ENCODE peak calls at places on chromosome 21, in five cellular contexts. G is transverse colon, Y is suprapubic skin, L is stomach, J is H1. I is an unnamed sample. For H3K9me3, the result is how much of the 10 kb centered on the place peaks cover.

GRCh38 chr21:16535100-16535418 is 805.3 kb downstream of the USP25 start:
- DNase-seq in Y (peak), J (no peak), L (peak), G (peak), I (no peak)

GRCh38 chr21:37592496-37592895 is 225.9 kb downstream of the DYRK1A start:
- DNase-seq in Y (no peak), G (no peak), L (no peak), J (peak), I (no peak)

GRCh38 chr21:16279658-16280581 is 550.1 kb downstream of the USP25 start:
- DNase-seq in Y (no peak), G (no peak), J (peak), L (no peak), I (no peak)

GRCh38 chr21:38379171-38379570 is 119.1 kb downstream of the ERG start:
- DNase-seq in J (no peak), G (no peak), Y (no peak), L (no peak), I (no peak)

GRCh38 chr21:29540289-29540688 is 241.6 kb downstream of the BACH1 start:
- DNase-seq in L (no peak), J (no peak), G (no peak), Y (no peak), I (no peak)

GRCh38 chr21:15063081-15063820 is 1.5 kb downstream of the NRIP1 start:
- DNase-seq in Y (no peak), J (no peak), G (no peak), L (no peak), I (no peak)

GRCh38 chr21:44927587-44928461 is 7.1 kb upstream of the ITGB2 start:
- DNase-seq in L (no peak), G (peak), J (no peak), Y (no peak), I (no peak)

GRCh38 chr21:45262616-45263015 is 25.1 kb downstream of the POFUT2 start:
- DNase-seq in L (peak), G (peak), Y (peak), J (peak), I (peak)

GRCh38 chr21:21200939-21201610 is 202.9 kb downstream of the NCAM2 start:
- DNase-seq in G (no peak), J (no peak), Y (no peak), L (no peak), I (no peak)

GRCh38 chr21:14384453-14384852 is 1.5 kb upstream of the HSPA13 start:
- DNase-seq in Y (no peak), J (no peak), G (no peak), L (no peak), I (no peak)

GRCh38 chr21:45112371-45112770 is 38.0 kb downstream of the ADARB1 start:
- DNase-seq in J (no peak), L (no peak), G (no peak), Y (no peak), I (no peak)

GRCh38 chr21:35829014-35829525 is 231.3 kb downstream of the SETD4 start:
- DNase-seq in G (no peak), L (no peak), Y (no peak), J (no peak), I (no peak)

GRCh38 chr21:45363921-45364463 is 41.0 kb upstream of the COL18A1 start:
- DNase-seq in Y (peak), L (peak), G (peak), J (no peak), I (peak)

GRCh38 chr21:15826147-15826780 is 96.5 kb downstream of the USP25 start:
- DNase-seq in Y (no peak), L (no peak), J (no peak), G (peak), I (no peak)

GRCh38 chr21:44932366-44933181 is 7.3 kb upstream of the SLX9 start:
- DNase-seq in L (no peak), Y (no peak), J (no peak), G (peak), I (peak)

GRCh38 chr21:20998456-20998789 is 214 bp downstream of the NCAM2 start:
- DNase-seq in L (no peak), J (no peak), Y (no peak), G (no peak), I (no peak)

GRCh38 chr21:37000381-37000780 is 6.1 kb upstream of the RIPPLY3 start:
- DNase-seq in G (no peak), Y (no peak), L (no peak), J (no peak), I (no peak)

GRCh38 chr21:30668776-30669175 is 26.1 kb downstream of the KRTAP20-3 start:
- DNase-seq in Y (no peak), J (no peak), G (no peak), L (no peak), I (no peak)

GRCh38 chr21:39633770-39634181 is 21.0 kb downstream of the B3GALT5 start:
- DNase-seq in G (no peak), J (no peak), Y (no peak), L (no peak), I (no peak)

GRCh38 chr21:28719731-28720130 is 272.9 kb downstream of the LTN1 start:
- DNase-seq in J (no peak), G (no peak), L (no peak), Y (no peak), I (no peak)

GRCh38 chr21:37914211-37914900 is 1.9 kb downstream of the KCNJ6 start:
- DNase-seq in Y (no peak), G (no peak), J (peak), L (no peak), I (peak)

GRCh38 chr21:44532712-44533111 is 7.3 kb downstream of the KRTAP10-1 start:
- DNase-seq in Y (no peak), G (peak), J (no peak), L (no peak), I (no peak)

GRCh38 chr21:15255359-15256157 is 190.8 kb upstream of the NRIP1 start:
- DNase-seq in L (no peak), Y (no peak), J (no peak), G (no peak), I (no peak)

GRCh38 chr21:37435120-37435519 is 68.5 kb downstream of the DYRK1A start:
- DNase-seq in G (no peak), J (no peak), Y (no peak), L (no peak), I (peak)

GRCh38 chr21:35738342-35738961 is 321.9 kb downstream of the SETD4 start:
- DNase-seq in L (no peak), Y (no peak), J (no peak), G (no peak), I (no peak)

GRCh38 chr21:40047211-40047610 is 180.0 kb downstream of the PCP4 start:
- DNase-seq in J (no peak), G (no peak), Y (no peak), L (no peak), I (no peak)

GRCh38 chr21:44734841-44735240 is 23.5 kb upstream of the TSPEAR start:
- DNase-seq in Y (peak), J (peak), G (no peak), L (no peak), I (peak)

GRCh38 chr21:14617040-14617393 is 70.9 kb upstream of the SAMSN1 start:
- DNase-seq in J (no peak), G (no peak), Y (no peak), L (no peak), I (no peak)

GRCh38 chr21:44480200-44481065 is 25.1 kb downstream of the LRRC3 start:
- DNase-seq in G (no peak), L (no peak), J (no peak), Y (no peak), I (no peak)

GRCh38 chr21:45551316-45551715 is 9.1 kb upstream of the SLC19A1 start:
- DNase-seq in Y (peak), L (no peak), J (no peak), G (no peak), I (peak)

GRCh38 chr21:31119199-31119598 is 80.9 kb upstream of the KRTAP19-8 start:
- DNase-seq in J (no peak), L (no peak), G (no peak), Y (no peak), I (no peak)

GRCh38 chr21:29649370-29649963 is 290.3 kb downstream of the GRIK1 start:
- DNase-seq in J (no peak), G (no peak), L (no peak), Y (no peak), I (peak)

GRCh38 chr21:32524010-32524719 is 61.2 kb downstream of the TCP10L start:
- DNase-seq in J (no peak), L (no peak), Y (no peak), G (no peak), I (no peak)

GRCh38 chr21:36999131-36999898 is 7.2 kb upstream of the RIPPLY3 start:
- DNase-seq in Y (no peak), J (no peak), G (no peak), L (no peak), I (no peak)

GRCh38 chr21:38807481-38807880 is 1.8 kb downstream of the ETS2 start:
- DNase-seq in L (no peak), Y (no peak), J (no peak), G (no peak), I (no peak)

GRCh38 chr21:37711294-37711844 is 204.9 kb downstream of the KCNJ6 start:
- DNase-seq in J (no peak), L (no peak), G (no peak), Y (no peak), I (no peak)

GRCh38 chr21:27219068-27219467 is 252.2 kb upstream of the ADAMTS5 start:
- DNase-seq in L (no peak), G (no peak), Y (no peak), J (no peak), I (no peak)

GRCh38 chr21:38273745-38274544 is 17.2 kb downstream of the KCNJ15 start:
- DNase-seq in L (no peak), G (no peak), J (no peak), Y (no peak), I (no peak)

GRCh38 chr21:43712268-43712942 is 6.5 kb upstream of the PDXK start:
- DNase-seq in Y (no peak), J (no peak), G (peak), L (peak), I (no peak)

GRCh38 chr21:37642493-37642892 is 273.8 kb downstream of the KCNJ6 start:
- DNase-seq in J (no peak), Y (no peak), G (no peak), L (no peak), I (no peak)

DNA sequence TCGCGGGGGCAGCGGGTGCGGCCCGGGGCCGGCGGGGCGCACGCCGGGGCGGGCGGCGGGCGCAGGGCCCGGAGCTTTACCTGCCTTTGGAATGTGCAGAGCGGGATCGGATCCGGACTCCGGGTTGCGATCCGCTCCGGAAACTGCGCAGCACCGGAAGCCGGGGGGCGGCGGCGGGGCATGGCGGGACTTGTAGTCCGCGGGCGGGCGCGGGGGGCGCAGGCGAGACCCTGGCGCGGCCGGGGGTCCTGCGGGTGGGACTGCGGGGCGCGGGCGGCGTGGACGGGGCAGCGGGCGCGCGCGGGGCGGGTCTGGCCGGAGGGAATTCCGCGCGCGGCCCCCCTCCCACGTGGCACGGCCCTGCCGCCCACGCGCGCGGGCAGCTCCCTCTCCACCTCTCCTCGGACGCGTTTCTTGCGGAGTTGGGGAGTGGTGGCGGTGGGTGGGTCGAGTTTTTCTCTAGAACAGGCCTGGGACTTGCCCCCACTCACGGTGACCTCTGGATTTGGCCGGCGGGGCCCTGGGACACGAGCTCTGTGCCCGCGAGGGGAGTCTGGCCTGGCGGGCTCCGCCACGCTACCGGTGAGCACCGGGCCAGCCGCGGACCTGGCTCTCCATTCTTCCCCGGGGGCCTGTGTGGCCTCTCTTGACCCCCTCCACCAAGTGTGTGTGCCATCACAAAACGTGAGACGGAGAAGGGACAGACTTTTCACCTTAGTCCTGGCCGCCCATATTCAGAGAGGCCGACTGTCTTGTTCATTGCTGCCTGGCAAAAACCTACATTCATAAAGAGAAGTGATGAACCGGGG is at the start of gene PRDM15:
- DNase-seq in Y (peak), J (peak), L (peak), G (peak), I (peak)
- TF ChIP-seq EP300 in Y (no peak), J (no peak), L (no peak), G (no peak), I (no peak)

GRCh38 chr21:42652527-42653491 is 612 bp upstream of the PDE9A start:
- DNase-seq in L (peak), J (peak), G (peak), Y (no peak), I (peak)
- TF ChIP-seq POLR2AphosphoS5 in L (no peak), J (no peak), G (no peak), Y (no peak), I (no peak)

DNA sequence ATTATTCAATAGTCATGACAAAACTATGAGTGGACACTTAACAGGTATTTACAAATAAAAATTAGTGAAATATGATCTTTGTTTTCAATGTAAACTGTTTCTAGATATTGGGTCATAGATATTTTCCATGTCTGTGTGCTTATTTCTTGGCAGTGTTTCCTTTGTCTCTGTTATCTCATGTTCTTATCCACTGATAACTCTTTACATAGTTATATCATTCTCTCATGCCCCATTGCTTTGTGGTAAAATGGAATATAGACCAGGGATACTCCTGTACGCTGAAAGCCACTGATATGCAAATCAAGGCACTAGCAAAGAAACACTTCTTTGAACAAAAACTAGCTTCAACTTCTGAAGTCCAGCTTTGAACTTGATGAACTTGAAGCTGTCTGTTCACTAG is 113.1 kb downstream of the ITSN1 start:
- DNase-seq in J (no peak), Y (no peak), G (no peak), L (no peak), I (no peak)
- H3K9me3 ChIP-seq in J (under half), Y (under half), G (under half), L (under half), I (under half)

GRCh38 chr21:25573409-25574206 is 33.7 kb downstream of the MRPL39 start:
- DNase-seq in J (no peak), G (no peak), L (no peak), Y (no peak), I (no peak)
- TF ChIP-seq EP300 in J (no peak), G (no peak), L (no peak), Y (no peak), I (no peak)

GRCh38 chr21:46564391-46564790 is 40.5 kb downstream of the S100B start:
- DNase-seq in L (no peak), J (no peak), G (no peak), Y (no peak), I (no peak)
- TF ChIP-seq POLR2AphosphoS5 in L (no peak), J (no peak), G (no peak), Y (no peak), I (no peak)

GRCh38 chr21:34195365-34195764 is 122.0 kb downstream of the MRPS6 start:
- DNase-seq in J (no peak), L (no peak), G (no peak), Y (no peak), I (no peak)

GRCh38 chr21:34190576-34191301 is 117.4 kb downstream of the MRPS6 start:
- DNase-seq in G (no peak), J (no peak), Y (no peak), L (no peak), I (no peak)

GRCh38 chr21:34189506-34189905 is 116.1 kb downstream of the MRPS6 start:
- DNase-seq in G (no peak), Y (no peak), L (no peak), J (no peak), I (no peak)

GRCh38 chr21:34191876-34192275 is 118.5 kb downstream of the MRPS6 start:
- DNase-seq in L (no peak), Y (no peak), G (no peak), J (no peak), I (no peak)

DNA sequence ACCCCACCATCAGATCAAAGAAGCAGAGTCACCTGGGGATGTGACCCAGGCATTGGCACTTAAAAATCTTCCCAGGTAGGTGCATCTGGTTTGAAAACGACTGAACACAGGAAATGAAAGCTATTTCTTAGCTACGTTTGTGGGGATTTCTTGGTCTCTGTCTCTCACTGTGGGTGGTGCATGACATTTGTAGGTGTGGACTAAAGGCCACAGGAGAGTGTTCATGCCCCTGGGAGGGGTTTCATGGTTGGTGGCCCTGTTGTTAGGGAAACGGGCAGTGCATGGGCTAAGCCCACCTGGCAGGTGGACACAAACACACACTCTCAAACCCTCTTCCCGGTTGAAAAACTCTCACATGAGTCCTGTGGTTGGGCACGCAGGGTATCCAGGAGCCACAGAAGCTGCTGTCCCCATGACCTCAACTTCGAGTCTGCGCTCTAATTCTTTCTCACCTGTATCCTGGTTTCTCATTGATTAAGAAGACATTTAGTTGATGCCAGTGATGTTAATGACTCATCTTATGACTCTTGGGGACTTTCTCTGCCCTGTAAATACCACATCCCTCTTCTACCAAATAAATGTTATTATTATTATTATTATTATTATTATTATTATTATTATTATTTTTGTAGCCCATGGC is 119.4 kb downstream of the MRPS6 start:
- DNase-seq in G (no peak), Y (no peak), J (no peak), L (no peak), I (no peak)
- H3K9me3 ChIP-seq in G (under half), Y (under half), J (under half), L (under half), I (under half)